ENCODE peak calls at places on chromosome 2, in five cellular contexts. One of them, this sample, is unnamed.

GRCh38 chr2:165587335-165587938 is 117.9 kb downstream of the CSRNP3 start:
- DNase-seq in fibroblast of lung: no peak
- DNase-seq in neuronal stem cell: no peak
- DNase-seq in A673: peak; percentile 86
- DNase-seq in IMR-90: no peak
- DNase-seq in this sample: no peak

GRCh38 chr2:215920244-215921100 is 92.9 kb downstream of the MREG start:
- DNase-seq in A673: peak; percentile 89
- DNase-seq in fibroblast of lung: peak; percentile 91
- DNase-seq in IMR-90: peak; percentile 87
- DNase-seq in neuronal stem cell: peak; percentile 65
- DNase-seq in this sample: peak; percentile 68

GRCh38 chr2:36530983-36531354 is 67.0 kb downstream of the FEZ2 start:
- DNase-seq in A673: peak; percentile 79
- DNase-seq in neuronal stem cell: no peak
- DNase-seq in fibroblast of lung: peak; percentile 33
- DNase-seq in IMR-90: peak; percentile 57
- DNase-seq in this sample: no peak

GRCh38 chr2:38907743-38908562 is 18.3 kb downstream of the ARHGEF33 start:
- DNase-seq in fibroblast of lung: no peak
- DNase-seq in neuronal stem cell: no peak
- DNase-seq in IMR-90: no peak
- DNase-seq in A673: no peak
- DNase-seq in this sample: no peak

GRCh38 chr2:137677466-137677865 is 286.8 kb upstream of the HNMT start:
- DNase-seq in A673: no peak
- DNase-seq in fibroblast of lung: no peak
- DNase-seq in neuronal stem cell: no peak
- DNase-seq in IMR-90: no peak
- DNase-seq in this sample: no peak

GRCh38 chr2:135756692-135757091 is 15.0 kb downstream of the UBXN4 start:
- DNase-seq in IMR-90: no peak
- DNase-seq in fibroblast of lung: no peak
- DNase-seq in neuronal stem cell: no peak
- DNase-seq in A673: no peak
- DNase-seq in this sample: no peak

GRCh38 chr2:166211079-166211478 is 83.3 kb upstream of the SCN1A start:
- DNase-seq in neuronal stem cell: no peak
- DNase-seq in A673: no peak
- DNase-seq in fibroblast of lung: no peak
- DNase-seq in IMR-90: no peak
- DNase-seq in this sample: no peak

GRCh38 chr2:119810039-119810630 is 50.4 kb downstream of the PTPN4 start:
- DNase-seq in IMR-90: no peak
- DNase-seq in fibroblast of lung: no peak
- DNase-seq in neuronal stem cell: no peak
- DNase-seq in A673: no peak
- DNase-seq in this sample: no peak

GRCh38 chr2:151971301-151972072 is 127.4 kb downstream of the CACNB4 start:
- DNase-seq in IMR-90: no peak
- DNase-seq in fibroblast of lung: no peak
- DNase-seq in A673: no peak
- DNase-seq in neuronal stem cell: no peak
- DNase-seq in this sample: no peak

GRCh38 chr2:152189622-152190495 is 14.3 kb upstream of the STAM2 start:
- DNase-seq in neuronal stem cell: peak; percentile 36
- DNase-seq in IMR-90: peak; percentile 77
- DNase-seq in A673: peak; percentile 84
- DNase-seq in fibroblast of lung: peak; percentile 86
- DNase-seq in this sample: no peak

GRCh38 chr2:43158259-43158880 is 68.0 kb downstream of the ZFP36L2 start:
- DNase-seq in A673: no peak
- DNase-seq in neuronal stem cell: no peak
- DNase-seq in fibroblast of lung: peak; percentile 88
- DNase-seq in IMR-90: peak; percentile 75
- DNase-seq in this sample: no peak

GRCh38 chr2:24825883-24826800 is 32.9 kb downstream of the CENPO start:
- DNase-seq in IMR-90: no peak
- DNase-seq in neuronal stem cell: no peak
- DNase-seq in A673: no peak
- DNase-seq in fibroblast of lung: no peak
- DNase-seq in this sample: no peak

GRCh38 chr2:119142822-119143221 is 15.7 kb downstream of the C1QL2 start:
- DNase-seq in IMR-90: no peak
- DNase-seq in fibroblast of lung: no peak
- DNase-seq in A673: no peak
- DNase-seq in neuronal stem cell: no peak
- DNase-seq in this sample: no peak

GRCh38 chr2:85078536-85078935 is 54.7 kb upstream of the TCF7L1 start:
- DNase-seq in IMR-90: no peak
- DNase-seq in fibroblast of lung: no peak
- DNase-seq in A673: no peak
- DNase-seq in neuronal stem cell: no peak
- DNase-seq in this sample: no peak

GRCh38 chr2:106885981-106886915 is at the start of gene ST6GAL2:
- DNase-seq in A673: peak; percentile 10
- DNase-seq in IMR-90: no peak
- DNase-seq in fibroblast of lung: no peak
- DNase-seq in neuronal stem cell: peak; percentile 58
- DNase-seq in this sample: no peak

GRCh38 chr2:147554708-147555107 is 290.1 kb upstream of the ACVR2A start:
- DNase-seq in IMR-90: no peak
- DNase-seq in A673: no peak
- DNase-seq in fibroblast of lung: no peak
- DNase-seq in neuronal stem cell: no peak
- DNase-seq in this sample: no peak

GRCh38 chr2:29260151-29260772 is 145.0 kb downstream of the CLIP4 start:
- DNase-seq in neuronal stem cell: no peak
- DNase-seq in IMR-90: peak; percentile 33
- DNase-seq in A673: peak; percentile 46
- DNase-seq in fibroblast of lung: peak; percentile 25
- DNase-seq in this sample: no peak

GRCh38 chr2:44358498-44358897 is 2.8 kb downstream of the PREPL start:
- DNase-seq in neuronal stem cell: no peak
- DNase-seq in IMR-90: peak; percentile 70
- DNase-seq in A673: no peak
- DNase-seq in fibroblast of lung: peak; percentile 38
- DNase-seq in this sample: no peak

GRCh38 chr2:96256611-96257113 is 9.1 kb downstream of the TMEM127 start:
- DNase-seq in A673: no peak
- DNase-seq in IMR-90: no peak
- DNase-seq in fibroblast of lung: no peak
- DNase-seq in neuronal stem cell: no peak
- DNase-seq in this sample: no peak

GRCh38 chr2:9388102-9388735 is 35.1 kb downstream of the ITGB1BP1 start:
- DNase-seq in neuronal stem cell: no peak
- DNase-seq in fibroblast of lung: no peak
- DNase-seq in IMR-90: no peak
- DNase-seq in A673: no peak
- DNase-seq in this sample: no peak

GRCh38 chr2:11829324-11829946 is 83.0 kb downstream of the LPIN1 start:
- DNase-seq in fibroblast of lung: peak; percentile 62
- DNase-seq in neuronal stem cell: peak; percentile 71
- DNase-seq in IMR-90: peak; percentile 34
- DNase-seq in A673: peak; percentile 91
- DNase-seq in this sample: peak; percentile 67

GRCh38 chr2:178761759-178762371 is 45.4 kb downstream of the TTN start:
- DNase-seq in IMR-90: peak; percentile 49
- DNase-seq in A673: peak; percentile 52
- DNase-seq in neuronal stem cell: peak; percentile 43
- DNase-seq in fibroblast of lung: peak; percentile 65
- DNase-seq in this sample: peak; percentile 13

GRCh38 chr2:28400921-28401320 is 8.3 kb downstream of the FOSL2 start:
- DNase-seq in A673: no peak
- DNase-seq in neuronal stem cell: no peak
- DNase-seq in fibroblast of lung: no peak
- DNase-seq in IMR-90: no peak
- DNase-seq in this sample: no peak

GRCh38 chr2:213415093-213415492 is 130.8 kb downstream of the SPAG16 start:
- DNase-seq in IMR-90: no peak
- DNase-seq in A673: no peak
- DNase-seq in neuronal stem cell: no peak
- DNase-seq in fibroblast of lung: no peak
- DNase-seq in this sample: no peak

GRCh38 chr2:213416832-213417231 is 132.6 kb downstream of the SPAG16 start:
- DNase-seq in A673: no peak
- DNase-seq in fibroblast of lung: no peak
- DNase-seq in neuronal stem cell: no peak
- DNase-seq in IMR-90: no peak
- DNase-seq in this sample: no peak

GRCh38 chr2:213411582-213412289 is 127.5 kb downstream of the SPAG16 start:
- DNase-seq in neuronal stem cell: no peak
- DNase-seq in A673: no peak
- DNase-seq in IMR-90: no peak
- DNase-seq in fibroblast of lung: no peak
- DNase-seq in this sample: no peak
- H3K27ac ChIP-seq in neuronal stem cell: no peak overlapping the region
- H3K27ac ChIP-seq in A673: no peak overlapping the region
- H3K27ac ChIP-seq in IMR-90: no peak overlapping the region
- H3K27ac ChIP-seq in fibroblast of lung: no peak overlapping the region
- H3K27ac ChIP-seq in this sample: no peak overlapping the region

GRCh38 chr2:57893800-57894199 is 152.8 kb upstream of the VRK2 start:
- DNase-seq in IMR-90: no peak
- DNase-seq in neuronal stem cell: no peak
- DNase-seq in A673: no peak
- DNase-seq in fibroblast of lung: no peak
- DNase-seq in this sample: no peak

GRCh38 chr2:57894353-57894752 is 152.3 kb upstream of the VRK2 start:
- DNase-seq in neuronal stem cell: no peak
- DNase-seq in IMR-90: no peak
- DNase-seq in fibroblast of lung: no peak
- DNase-seq in A673: no peak
- DNase-seq in this sample: no peak

GRCh38 chr2:57892920-57893319 is 153.7 kb upstream of the VRK2 start:
- DNase-seq in IMR-90: no peak
- DNase-seq in A673: no peak
- DNase-seq in neuronal stem cell: no peak
- DNase-seq in fibroblast of lung: no peak
- DNase-seq in this sample: no peak

GRCh38 chr2:57890993-57891688 is 155.5 kb upstream of the VRK2 start:
- DNase-seq in IMR-90: peak; percentile 2
- DNase-seq in A673: no peak
- DNase-seq in fibroblast of lung: no peak
- DNase-seq in neuronal stem cell: no peak
- DNase-seq in this sample: no peak

DNA sequence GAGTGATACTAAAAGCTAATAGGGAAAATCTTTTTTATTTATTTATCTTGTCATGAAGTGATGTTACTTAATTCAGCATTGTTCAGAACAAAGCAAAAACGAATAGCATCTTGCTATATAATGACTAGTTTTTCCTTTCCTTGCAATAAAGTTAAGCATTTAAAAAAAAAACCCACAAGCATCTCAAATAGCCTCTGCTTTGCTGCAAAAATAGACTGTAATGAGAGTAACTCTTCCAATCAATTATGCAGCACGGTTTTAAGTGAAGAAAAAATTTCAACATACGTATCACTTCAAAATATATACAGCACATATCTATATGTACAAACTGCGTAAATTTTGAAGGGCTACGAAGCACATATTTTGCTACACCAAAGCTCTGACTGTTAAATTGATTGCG is 153.3 kb upstream of the VRK2 start:
- DNase-seq in fibroblast of lung: no peak
- DNase-seq in IMR-90: no peak
- DNase-seq in neuronal stem cell: no peak
- DNase-seq in A673: no peak
- DNase-seq in this sample: no peak
- H3K27ac ChIP-seq in fibroblast of lung: no peak overlapping the region
- H3K27ac ChIP-seq in IMR-90: no peak overlapping the region
- H3K27ac ChIP-seq in neuronal stem cell: no peak overlapping the region
- H3K27ac ChIP-seq in A673: no peak overlapping the region
- H3K27ac ChIP-seq in this sample: no peak overlapping the region

GRCh38 chr2:149806651-149807050 is 219.1 kb upstream of the MMADHC start:
- DNase-seq in IMR-90: no peak
- DNase-seq in fibroblast of lung: no peak
- DNase-seq in neuronal stem cell: no peak
- DNase-seq in A673: no peak
- DNase-seq in this sample: no peak

GRCh38 chr2:149797030-149797429 is 209.5 kb upstream of the MMADHC start:
- DNase-seq in neuronal stem cell: no peak
- DNase-seq in IMR-90: no peak
- DNase-seq in fibroblast of lung: no peak
- DNase-seq in A673: no peak
- DNase-seq in this sample: no peak

GRCh38 chr2:149799296-149799695 is 211.7 kb upstream of the MMADHC start:
- DNase-seq in fibroblast of lung: peak; percentile 49
- DNase-seq in IMR-90: no peak
- DNase-seq in neuronal stem cell: peak; percentile 11
- DNase-seq in A673: peak; percentile 41
- DNase-seq in this sample: no peak

DNA sequence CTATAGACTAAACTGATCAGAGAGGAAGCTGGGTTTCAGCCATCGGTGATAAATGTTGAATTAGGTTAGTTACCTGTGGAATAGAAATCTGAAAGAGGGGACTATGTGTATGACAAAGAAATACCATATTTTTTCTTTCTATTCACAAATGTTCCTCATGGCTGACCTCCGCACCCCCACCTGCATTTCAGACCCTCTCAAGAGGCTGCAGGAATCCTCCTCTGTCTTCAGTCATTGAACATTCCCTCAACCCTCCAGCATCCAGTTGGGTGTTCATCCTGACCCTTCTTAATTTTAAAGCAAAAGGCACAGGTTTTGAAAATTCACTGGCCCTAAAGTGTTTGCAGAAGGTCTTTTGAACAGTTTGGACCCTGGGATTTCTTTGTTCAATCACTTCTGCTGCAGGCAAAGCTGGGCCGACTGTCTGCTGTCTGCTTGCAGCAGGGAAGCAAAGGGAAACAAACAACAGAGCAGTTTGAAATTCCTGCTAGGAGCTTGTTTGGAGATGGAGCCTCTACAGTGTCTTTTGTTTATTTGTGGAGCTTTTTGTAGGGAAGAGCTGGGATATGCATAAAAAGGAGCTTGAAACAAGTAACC is 213.1 kb upstream of the MMADHC start:
- DNase-seq in fibroblast of lung: no peak
- DNase-seq in IMR-90: peak; percentile 18
- DNase-seq in A673: no peak
- DNase-seq in neuronal stem cell: peak; percentile 30
- DNase-seq in this sample: no peak
- H3K27ac ChIP-seq in fibroblast of lung: no peak overlapping the region
- H3K27ac ChIP-seq in IMR-90: no peak overlapping the region
- H3K27ac ChIP-seq in A673: no peak overlapping the region
- H3K27ac ChIP-seq in neuronal stem cell: peak overlapping the region; percentile 79
- H3K27ac ChIP-seq in this sample: no peak overlapping the region

GRCh38 chr2:234427081-234428058 is 69.5 kb downstream of the ARL4C start:
- DNase-seq in IMR-90: peak; percentile 90
- DNase-seq in A673: peak; percentile 31
- DNase-seq in neuronal stem cell: peak; percentile 68
- DNase-seq in fibroblast of lung: no peak
- DNase-seq in this sample: peak; percentile 50

GRCh38 chr2:234426616-234427015 is 70.3 kb downstream of the ARL4C start:
- DNase-seq in neuronal stem cell: no peak
- DNase-seq in IMR-90: no peak
- DNase-seq in fibroblast of lung: no peak
- DNase-seq in A673: no peak
- DNase-seq in this sample: no peak

GRCh38 chr2:234422895-234423505 is 73.9 kb downstream of the ARL4C start:
- DNase-seq in A673: no peak
- DNase-seq in neuronal stem cell: no peak
- DNase-seq in IMR-90: no peak
- DNase-seq in fibroblast of lung: no peak
- DNase-seq in this sample: no peak

GRCh38 chr2:234423884-234424283 is 73.0 kb downstream of the ARL4C start:
- DNase-seq in IMR-90: no peak
- DNase-seq in A673: no peak
- DNase-seq in fibroblast of lung: no peak
- DNase-seq in neuronal stem cell: no peak
- DNase-seq in this sample: no peak

GRCh38 chr2:234425923-234426603 is 70.8 kb downstream of the ARL4C start:
- DNase-seq in IMR-90: no peak
- DNase-seq in fibroblast of lung: no peak
- DNase-seq in A673: no peak
- DNase-seq in neuronal stem cell: no peak
- DNase-seq in this sample: no peak
- H3K27ac ChIP-seq in IMR-90: no peak overlapping the region
- H3K27ac ChIP-seq in fibroblast of lung: no peak overlapping the region
- H3K27ac ChIP-seq in A673: no peak overlapping the region
- H3K27ac ChIP-seq in neuronal stem cell: no peak overlapping the region
- H3K27ac ChIP-seq in this sample: no peak overlapping the region

This sample was measured in iPS DF 6.9.